ENCODE peak calls at places on chromosome 15, in seven cellular contexts. One of them, this sample, is unnamed.

GRCh38 chr15:46525984-46526725 is 891.3 kb downstream of the SQOR start:
- DNase-seq in fibroblast of lung: no peak
- DNase-seq in AG09309: no peak
- DNase-seq in endothelial cell: no peak
- DNase-seq in MCF 10A: no peak
- DNase-seq in dorsolateral prefrontal cortex: no peak
- DNase-seq in lower lobe of right lung: no peak
- DNase-seq in this sample: no peak

GRCh38 chr15:34341922-34342736 is 807 bp downstream of the NOP10 start:
- DNase-seq in endothelial cell: no peak
- DNase-seq in fibroblast of lung: no peak
- DNase-seq in MCF 10A: no peak
- DNase-seq in AG09309: no peak
- DNase-seq in lower lobe of right lung: no peak
- DNase-seq in dorsolateral prefrontal cortex: no peak
- DNase-seq in this sample: no peak

GRCh38 chr15:73704869-73705645 is 20.9 kb downstream of the CD276 start:
- DNase-seq in MCF 10A: peak; percentile 66
- DNase-seq in lower lobe of right lung: peak; percentile 75
- DNase-seq in dorsolateral prefrontal cortex: peak; percentile 70
- DNase-seq in fibroblast of lung: peak; percentile 15
- DNase-seq in endothelial cell: peak; percentile 73
- DNase-seq in AG09309: no peak
- DNase-seq in this sample: no peak

GRCh38 chr15:49570174-49570573 is 50.4 kb downstream of the FAM227B start:
- DNase-seq in AG09309: no peak
- DNase-seq in fibroblast of lung: no peak
- DNase-seq in dorsolateral prefrontal cortex: no peak
- DNase-seq in lower lobe of right lung: no peak
- DNase-seq in MCF 10A: no peak
- DNase-seq in endothelial cell: no peak
- DNase-seq in this sample: no peak

GRCh38 chr15:89587955-89588354 is 12.7 kb downstream of the TICRR start:
- DNase-seq in AG09309: peak; percentile 10
- DNase-seq in MCF 10A: peak; percentile 11
- DNase-seq in endothelial cell: no peak
- DNase-seq in dorsolateral prefrontal cortex: no peak
- DNase-seq in fibroblast of lung: peak; percentile 67
- DNase-seq in lower lobe of right lung: no peak
- DNase-seq in this sample: no peak

GRCh38 chr15:38010390-38010789 is 76.0 kb downstream of the TMCO5A start:
- DNase-seq in MCF 10A: no peak
- DNase-seq in endothelial cell: no peak
- DNase-seq in dorsolateral prefrontal cortex: no peak
- DNase-seq in lower lobe of right lung: no peak
- DNase-seq in fibroblast of lung: peak; percentile 27
- DNase-seq in AG09309: no peak
- DNase-seq in this sample: peak; percentile 34

GRCh38 chr15:90957105-90957790 is 2.6 kb downstream of the RCCD1 start:
- DNase-seq in lower lobe of right lung: no peak
- DNase-seq in fibroblast of lung: peak; percentile 49
- DNase-seq in AG09309: no peak
- DNase-seq in dorsolateral prefrontal cortex: peak; percentile 63
- DNase-seq in MCF 10A: no peak
- DNase-seq in endothelial cell: peak; percentile 41
- DNase-seq in this sample: no peak

GRCh38 chr15:52251144-52251860 is 44.3 kb downstream of the MYO5C start:
- DNase-seq in dorsolateral prefrontal cortex: no peak
- DNase-seq in AG09309: no peak
- DNase-seq in endothelial cell: no peak
- DNase-seq in lower lobe of right lung: no peak
- DNase-seq in MCF 10A: no peak
- DNase-seq in fibroblast of lung: peak; percentile 56
- DNase-seq in this sample: no peak

GRCh38 chr15:101437209-101437608 is 52.3 kb downstream of the PCSK6 start:
- DNase-seq in dorsolateral prefrontal cortex: peak; percentile 68
- DNase-seq in AG09309: no peak
- DNase-seq in lower lobe of right lung: no peak
- DNase-seq in fibroblast of lung: no peak
- DNase-seq in MCF 10A: peak; percentile 8
- DNase-seq in endothelial cell: no peak
- DNase-seq in this sample: no peak

GRCh38 chr15:38186505-38186904 is 66.1 kb upstream of the SPRED1 start:
- DNase-seq in endothelial cell: no peak
- DNase-seq in fibroblast of lung: no peak
- DNase-seq in AG09309: no peak
- DNase-seq in lower lobe of right lung: no peak
- DNase-seq in MCF 10A: no peak
- DNase-seq in dorsolateral prefrontal cortex: no peak
- DNase-seq in this sample: no peak

GRCh38 chr15:32682569-32682968 is 35.2 kb upstream of the GREM1 start:
- DNase-seq in endothelial cell: no peak
- DNase-seq in fibroblast of lung: peak; percentile 96
- DNase-seq in dorsolateral prefrontal cortex: no peak
- DNase-seq in lower lobe of right lung: no peak
- DNase-seq in AG09309: peak; percentile 93
- DNase-seq in MCF 10A: peak; percentile 92
- DNase-seq in this sample: peak; percentile 88

GRCh38 chr15:45376300-45376928 is 1.9 kb downstream of the GATM start:
- DNase-seq in endothelial cell: no peak
- DNase-seq in lower lobe of right lung: no peak
- DNase-seq in dorsolateral prefrontal cortex: no peak
- DNase-seq in AG09309: no peak
- DNase-seq in MCF 10A: no peak
- DNase-seq in fibroblast of lung: no peak
- DNase-seq in this sample: no peak

GRCh38 chr15:40558952-40559742 is 5.7 kb downstream of the CCDC32 start:
- DNase-seq in AG09309: no peak
- DNase-seq in MCF 10A: no peak
- DNase-seq in fibroblast of lung: no peak
- DNase-seq in dorsolateral prefrontal cortex: no peak
- DNase-seq in lower lobe of right lung: no peak
- DNase-seq in endothelial cell: no peak
- DNase-seq in this sample: no peak

GRCh38 chr15:94631608-94632007 is 400.2 kb downstream of the MCTP2 start:
- DNase-seq in dorsolateral prefrontal cortex: no peak
- DNase-seq in lower lobe of right lung: no peak
- DNase-seq in fibroblast of lung: no peak
- DNase-seq in endothelial cell: no peak
- DNase-seq in AG09309: no peak
- DNase-seq in MCF 10A: no peak
- DNase-seq in this sample: no peak

GRCh38 chr15:45414215-45414885 is 36.0 kb upstream of the GATM start:
- DNase-seq in endothelial cell: no peak
- DNase-seq in MCF 10A: no peak
- DNase-seq in fibroblast of lung: no peak
- DNase-seq in lower lobe of right lung: no peak
- DNase-seq in dorsolateral prefrontal cortex: no peak
- DNase-seq in AG09309: no peak
- DNase-seq in this sample: no peak

DNA sequence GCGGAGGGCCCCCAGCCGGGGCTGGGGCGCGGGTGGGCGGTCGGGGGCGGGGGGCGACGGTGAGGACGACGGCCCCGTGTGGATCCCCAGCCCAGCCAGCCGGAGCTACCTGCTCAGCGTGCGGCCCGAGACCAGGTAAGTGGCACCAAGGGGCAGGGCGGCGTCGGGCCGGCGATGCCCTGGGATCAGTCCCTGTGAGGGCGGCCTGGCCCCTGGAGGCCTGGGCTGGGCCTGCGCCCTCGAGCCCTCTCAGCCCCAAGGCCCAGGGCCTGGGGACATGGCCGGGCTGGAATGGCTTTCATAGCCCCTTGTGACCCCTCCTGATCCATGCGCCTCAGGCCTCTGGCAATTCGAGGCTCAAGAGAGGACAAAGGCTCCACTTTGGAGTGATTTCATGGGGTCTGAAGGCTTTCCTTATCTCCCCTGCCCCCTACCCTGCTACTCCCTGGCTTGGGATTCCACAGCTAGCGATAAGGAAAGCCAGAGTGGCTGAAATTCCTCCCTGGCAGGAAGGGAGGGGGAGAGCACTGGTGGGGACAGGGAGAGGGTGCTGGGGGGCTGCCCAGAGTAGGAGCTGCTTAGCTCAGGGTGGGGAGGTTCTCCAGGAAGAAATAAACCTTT is 415 bp downstream of the ALPK3 start:
- DNase-seq in AG09309: no peak
- DNase-seq in dorsolateral prefrontal cortex: no peak
- DNase-seq in endothelial cell: peak; percentile 57
- DNase-seq in fibroblast of lung: peak; percentile 26
- DNase-seq in MCF 10A: no peak
- DNase-seq in lower lobe of right lung: no peak
- DNase-seq in this sample: no peak
- TF ChIP-seq CTCF in AG09309: no peak
- TF ChIP-seq CTCF in dorsolateral prefrontal cortex: no peak
- TF ChIP-seq CTCF in endothelial cell: peak; percentile 10
- TF ChIP-seq CTCF in fibroblast of lung: no peak
- TF ChIP-seq CTCF in MCF 10A: no peak
- TF ChIP-seq CTCF in lower lobe of right lung: no peak
- TF ChIP-seq CTCF in this sample: no peak

GRCh38 chr15:85762039-85762755 is 32.5 kb downstream of the KLHL25 start:
- DNase-seq in fibroblast of lung: no peak
- DNase-seq in dorsolateral prefrontal cortex: no peak
- DNase-seq in MCF 10A: no peak
- DNase-seq in AG09309: no peak
- DNase-seq in lower lobe of right lung: no peak
- DNase-seq in endothelial cell: no peak
- DNase-seq in this sample: no peak

GRCh38 chr15:85759391-85759790 is 35.3 kb downstream of the KLHL25 start:
- DNase-seq in AG09309: no peak
- DNase-seq in fibroblast of lung: no peak
- DNase-seq in dorsolateral prefrontal cortex: no peak
- DNase-seq in endothelial cell: no peak
- DNase-seq in MCF 10A: no peak
- DNase-seq in lower lobe of right lung: no peak
- DNase-seq in this sample: no peak

GRCh38 chr15:85761635-85762034 is 33.1 kb downstream of the KLHL25 start:
- DNase-seq in endothelial cell: no peak
- DNase-seq in AG09309: no peak
- DNase-seq in MCF 10A: no peak
- DNase-seq in fibroblast of lung: peak; percentile 88
- DNase-seq in lower lobe of right lung: peak; percentile 34
- DNase-seq in dorsolateral prefrontal cortex: no peak
- DNase-seq in this sample: no peak

GRCh38 chr15:85760049-85760448 is 34.7 kb downstream of the KLHL25 start:
- DNase-seq in fibroblast of lung: no peak
- DNase-seq in dorsolateral prefrontal cortex: no peak
- DNase-seq in AG09309: no peak
- DNase-seq in endothelial cell: no peak
- DNase-seq in lower lobe of right lung: no peak
- DNase-seq in MCF 10A: no peak
- DNase-seq in this sample: no peak

GRCh38 chr15:85760531-85761371 is 34.0 kb downstream of the KLHL25 start:
- DNase-seq in MCF 10A: no peak
- DNase-seq in lower lobe of right lung: no peak
- DNase-seq in fibroblast of lung: no peak
- DNase-seq in endothelial cell: no peak
- DNase-seq in AG09309: no peak
- DNase-seq in dorsolateral prefrontal cortex: no peak
- DNase-seq in this sample: no peak
- TF ChIP-seq CTCF in MCF 10A: peak; percentile 6
- TF ChIP-seq CTCF in lower lobe of right lung: no peak
- TF ChIP-seq CTCF in fibroblast of lung: no peak
- TF ChIP-seq CTCF in endothelial cell: no peak
- TF ChIP-seq CTCF in AG09309: no peak
- TF ChIP-seq CTCF in dorsolateral prefrontal cortex: no peak
- TF ChIP-seq CTCF in this sample: peak; percentile 8

DNA sequence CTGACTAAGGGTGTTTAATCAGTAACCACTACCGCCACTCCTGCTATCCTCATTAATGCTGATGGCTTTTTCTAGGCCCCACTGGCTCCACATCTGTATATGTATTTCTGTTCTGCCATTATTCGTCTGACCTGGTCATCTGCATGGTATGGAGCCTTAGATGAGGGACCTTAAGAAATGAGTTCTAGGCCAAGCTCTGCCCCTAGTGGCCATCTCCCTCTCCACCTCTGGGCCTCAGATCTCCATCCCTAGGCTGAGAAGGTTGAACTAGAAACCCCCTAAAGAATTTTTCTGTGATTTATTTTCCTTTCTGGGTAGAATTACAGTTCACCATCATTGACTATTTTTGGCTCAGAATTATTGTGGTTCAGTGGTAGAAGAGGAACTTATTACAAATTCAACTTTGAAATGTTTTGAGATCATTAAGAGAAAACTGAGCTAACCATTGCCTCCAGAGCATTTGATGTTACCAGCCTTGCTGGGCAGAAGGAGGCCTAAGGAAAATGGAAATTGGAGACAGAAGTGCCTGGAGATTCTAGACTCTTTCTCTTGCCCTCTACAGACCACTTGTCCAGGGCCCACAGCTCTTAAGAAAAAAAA is 325.2 kb upstream of the NR2E3 start:
- DNase-seq in endothelial cell: no peak
- DNase-seq in MCF 10A: peak; percentile 24
- DNase-seq in AG09309: no peak
- DNase-seq in dorsolateral prefrontal cortex: no peak
- DNase-seq in lower lobe of right lung: no peak
- DNase-seq in fibroblast of lung: peak; percentile 13
- DNase-seq in this sample: no peak
- TF ChIP-seq CTCF in endothelial cell: peak; percentile 23
- TF ChIP-seq CTCF in MCF 10A: peak; percentile 30
- TF ChIP-seq CTCF in AG09309: peak; percentile 41
- TF ChIP-seq CTCF in dorsolateral prefrontal cortex: no peak
- TF ChIP-seq CTCF in lower lobe of right lung: peak; percentile 31
- TF ChIP-seq CTCF in fibroblast of lung: peak; percentile 9
- TF ChIP-seq CTCF in this sample: peak; percentile 43

GRCh38 chr15:53346583-53346982 is 412.9 kb downstream of the WDR72 start:
- DNase-seq in fibroblast of lung: no peak
- DNase-seq in AG09309: no peak
- DNase-seq in endothelial cell: no peak
- DNase-seq in MCF 10A: no peak
- DNase-seq in lower lobe of right lung: no peak
- DNase-seq in dorsolateral prefrontal cortex: no peak
- DNase-seq in this sample: no peak

GRCh38 chr15:53354905-53355304 is 404.6 kb downstream of the WDR72 start:
- DNase-seq in MCF 10A: no peak
- DNase-seq in AG09309: no peak
- DNase-seq in lower lobe of right lung: no peak
- DNase-seq in endothelial cell: no peak
- DNase-seq in dorsolateral prefrontal cortex: no peak
- DNase-seq in fibroblast of lung: no peak
- DNase-seq in this sample: no peak

GRCh38 chr15:53351373-53351772 is 408.1 kb downstream of the WDR72 start:
- DNase-seq in endothelial cell: no peak
- DNase-seq in fibroblast of lung: no peak
- DNase-seq in AG09309: no peak
- DNase-seq in MCF 10A: no peak
- DNase-seq in lower lobe of right lung: no peak
- DNase-seq in dorsolateral prefrontal cortex: no peak
- DNase-seq in this sample: no peak
- TF ChIP-seq CTCF in endothelial cell: no peak
- TF ChIP-seq CTCF in fibroblast of lung: no peak
- TF ChIP-seq CTCF in AG09309: no peak
- TF ChIP-seq CTCF in MCF 10A: no peak
- TF ChIP-seq CTCF in lower lobe of right lung: no peak
- TF ChIP-seq CTCF in dorsolateral prefrontal cortex: no peak
- TF ChIP-seq CTCF in this sample: no peak